ENCODE peak calls at places on chromosomes 1 and 21, in five cellular contexts. Z, I, F, G and Q are unnamed samples.

GRCh38 chr1:76294470-76295194 is 220.1 kb downstream of the ST6GALNAC3 start:
- DNase-seq in I (no peak), G (no peak), F (peak), Z (no peak), Q (no peak)

GRCh38 chr1:164440222-164440621 is 118.8 kb upstream of the PBX1 start:
- DNase-seq in I (peak), F (no peak), G (no peak), Z (peak), Q (no peak)

GRCh38 chr21:29504751-29505321 is 206.1 kb downstream of the BACH1 start:
- DNase-seq in G (no peak), I (no peak), Z (no peak), F (no peak), Q (no peak)

GRCh38 chr21:17590443-17590842 is 22.3 kb downstream of the BTG3 start:
- DNase-seq in Z (peak), G (no peak), I (no peak), F (no peak), Q (no peak)

GRCh38 chr1:229891227-229891626 is 175.8 kb upstream of the GALNT2 start:
- DNase-seq in Z (no peak), F (no peak), G (no peak), I (no peak), Q (no peak)

GRCh38 chr1:109509176-109510134 is at the start of gene AMIGO1:
- DNase-seq in G (peak), F (peak), I (peak), Z (peak), Q (no peak)

GRCh38 chr21:14383596-14384210 is 757 bp upstream of the HSPA13 start:
- DNase-seq in I (no peak), F (peak), Z (peak), G (no peak), Q (no peak)

GRCh38 chr21:14850394-14850793 is 214.4 kb downstream of the NRIP1 start:
- DNase-seq in F (no peak), Z (no peak), I (no peak), G (no peak), Q (no peak)

GRCh38 chr1:79575424-79575823 is 568.9 kb upstream of the ADGRL4 start:
- DNase-seq in F (no peak), Z (no peak), G (no peak), I (no peak), Q (no peak)

GRCh38 chr1:160459056-160459455 is 58.7 kb downstream of the VANGL2 start:
- DNase-seq in Z (no peak), I (no peak), F (no peak), G (no peak), Q (no peak)

GRCh38 chr1:13950637-13951036 is 250.6 kb downstream of the PRDM2 start:
- DNase-seq in Z (no peak), G (no peak), I (no peak), F (no peak), Q (no peak)

GRCh38 chr21:44681152-44681551 is 811 bp downstream of the KRTAP12-1 start:
- DNase-seq in Z (no peak), F (no peak), G (no peak), I (no peak), Q (no peak)

GRCh38 chr1:154445040-154445472 is 39.9 kb downstream of the IL6R start:
- DNase-seq in I (no peak), G (no peak), F (no peak), Z (peak), Q (no peak)

GRCh38 chr1:233972563-233972950 is 68.1 kb downstream of the SLC35F3 start:
- DNase-seq in F (no peak), Z (no peak), G (no peak), I (no peak), Q (no peak)

GRCh38 chr1:226134170-226135058 is 52.1 kb downstream of the ACBD3 start:
- DNase-seq in G (no peak), F (no peak), I (no peak), Z (no peak), Q (no peak)

GRCh38 chr1:110235839-110236682 is 25.9 kb downstream of the KCNC4 start:
- DNase-seq in I (no peak), G (no peak), Z (peak), F (no peak), Q (peak)

GRCh38 chr1:61083014-61083798 is 845 bp downstream of the NFIA start:
- DNase-seq in F (peak), I (peak), G (peak), Z (no peak), Q (no peak)

GRCh38 chr1:244863491-244864252 is 671 bp downstream of the HNRNPU start:
- DNase-seq in G (no peak), I (peak), Z (no peak), F (peak), Q (peak)

GRCh38 chr1:244865028-244865371 is 657 bp upstream of the HNRNPU start:
- DNase-seq in G (no peak), Z (no peak), F (no peak), I (peak), Q (no peak)

GRCh38 chr1:244862699-244863490 is 1.4 kb downstream of the HNRNPU start:
- DNase-seq in G (peak), I (peak), Z (peak), F (peak), Q (peak)

GRCh38 chr1:244865820-244866219 is 1.5 kb upstream of the HNRNPU start:
- DNase-seq in Z (no peak), I (no peak), G (no peak), F (no peak), Q (no peak)

DNA sequence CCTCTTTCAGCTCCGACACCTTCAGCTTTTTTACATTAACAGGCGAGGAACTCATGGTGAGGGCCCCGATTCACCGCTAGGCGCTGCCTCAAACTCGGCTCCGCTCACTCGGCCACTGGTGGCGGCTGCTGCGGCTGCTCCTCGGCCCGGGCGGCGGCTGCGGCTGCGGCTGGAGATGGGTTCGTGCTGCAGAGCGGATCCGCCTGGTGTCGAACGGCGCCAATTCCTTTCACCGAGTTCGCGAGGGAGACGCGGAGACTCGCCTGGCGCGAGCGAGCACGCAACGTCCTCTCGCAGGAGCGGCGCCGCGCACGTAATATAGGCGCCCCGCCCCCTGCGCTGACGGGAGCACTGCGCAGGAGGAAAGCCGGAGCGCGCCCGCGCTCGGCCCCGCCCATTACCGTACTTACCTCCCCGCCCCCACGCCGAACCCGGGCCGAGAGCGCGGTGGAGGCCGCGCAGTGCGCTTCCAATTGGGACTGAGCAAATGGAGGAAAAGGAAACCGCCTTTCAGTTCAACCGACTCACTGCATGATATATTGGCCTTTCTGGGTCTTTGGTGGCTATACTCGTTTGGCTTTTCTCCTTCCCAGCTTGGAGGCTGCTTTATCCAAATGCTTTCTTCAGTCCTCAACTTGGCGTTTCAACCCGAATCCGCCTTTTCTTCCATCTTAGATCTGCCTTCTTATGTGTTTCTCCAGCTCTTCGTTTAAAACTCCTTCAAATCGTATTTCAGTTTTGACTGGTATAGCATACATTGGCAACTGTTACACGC is at the start of gene HNRNPU:
- DNase-seq in F (peak), G (peak), Z (peak), I (peak), Q (peak)
- TF ChIP-seq CTCF in F (peak), G (peak), Z (peak), I (peak), Q (peak)

GRCh38 chr1:228455715-228456114 is 31.5 kb upstream of the RNF187 start:
- DNase-seq in F (peak), Z (peak), G (no peak), I (no peak), Q (no peak)
- TF ChIP-seq CTCF in F (peak), Z (peak), G (no peak), I (no peak), Q (no peak)

GRCh38 chr1:118564961-118565360 is 379.9 kb upstream of the SPAG17 start:
- DNase-seq in G (no peak), I (no peak), F (no peak), Z (no peak), Q (no peak)

GRCh38 chr1:118563969-118564951 is 379.2 kb upstream of the SPAG17 start:
- DNase-seq in Z (no peak), I (no peak), G (no peak), F (no peak), Q (no peak)
- TF ChIP-seq CTCF in Z (no peak), I (no peak), G (no peak), F (no peak), Q (no peak)

GRCh38 chr1:115469703-115470476 is 131.8 kb upstream of the NGF start:
- DNase-seq in G (no peak), I (peak), F (peak), Z (peak), Q (no peak)
- TF ChIP-seq CTCF in G (peak), I (peak), F (peak), Z (peak), Q (peak)

GRCh38 chr1:25608488-25609178 is 8.0 kb upstream of the MAN1C1 start:
- DNase-seq in F (peak), G (peak), Z (peak), I (peak), Q (peak)
- TF ChIP-seq CTCF in F (peak), G (no peak), Z (peak), I (peak), Q (peak)

DNA sequence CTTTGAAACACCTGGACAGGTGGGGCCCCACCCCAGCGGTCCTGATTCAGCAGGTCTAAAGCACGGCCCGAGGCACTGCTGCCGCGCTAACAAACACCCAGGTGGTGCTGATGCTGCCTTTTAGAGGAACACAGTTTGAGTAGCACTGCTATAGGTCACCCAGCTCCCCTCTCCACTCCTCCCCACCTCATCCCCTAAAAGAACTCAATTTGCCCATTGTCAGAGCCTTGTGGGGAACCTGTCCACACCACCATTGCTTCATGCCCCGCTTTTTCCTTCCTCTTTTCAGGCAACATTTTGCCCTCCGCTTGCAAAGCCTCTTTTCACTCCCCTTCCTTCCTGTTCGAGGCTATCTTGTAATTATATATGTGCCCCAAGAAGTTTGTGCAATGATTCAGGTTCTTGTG is 26.2 kb upstream of the PADI4 start:
- DNase-seq in Z (no peak), G (no peak), F (no peak), I (no peak), Q (peak)
- TF ChIP-seq CTCF in Z (no peak), G (no peak), F (no peak), I (no peak), Q (no peak)